ENCODE peak calls at places on chromosomes 4 and X, in five cellular contexts. P is transverse colon, N is A549, M is esophagus squamous epithelium, U is DND-41. A is an unnamed sample.

GRCh38 chrX:50108264-50108663 is 92.5 kb downstream of the AKAP4 start:
- DNase-seq in P (no peak), N (no peak), M (no peak), U (no peak), A (no peak)

GRCh38 chr4:168511780-168512467 is 15.1 kb downstream of the PALLD start:
- DNase-seq in P (no peak), N (no peak), M (no peak), U (peak; percentile 92), A (no peak)

GRCh38 chrX:132940727-132941162 is 17.7 kb downstream of the HS6ST2 start:
- DNase-seq in P (no peak), N (peak; percentile 5), M (no peak), U (no peak), A (no peak)

GRCh38 chr4:4693258-4693657 is 151.4 kb upstream of the STX18 start:
- DNase-seq in P (no peak), N (no peak), M (no peak), U (no peak), A (no peak)

GRCh38 chr4:76012388-76012801 is 5.1 kb upstream of the CXCL9 start:
- DNase-seq in P (no peak), N (no peak), M (no peak), U (no peak), A (peak; percentile 63)

GRCh38 chrX:22392176-22392814 is 119.6 kb downstream of the CBLL2 start:
- DNase-seq in P (no peak), N (no peak), M (no peak), U (no peak), A (no peak)

GRCh38 chrX:72312311-72312940 is 6.7 kb upstream of the CITED1 start:
- DNase-seq in P (no peak), N (no peak), M (no peak), U (no peak), A (no peak)

GRCh38 chrX:25012433-25012735 is 3.4 kb downstream of the ARX start:
- DNase-seq in P (no peak), N (no peak), M (no peak), U (no peak), A (no peak)

GRCh38 chr4:75919914-75920313 is 17.7 kb upstream of the PPEF2 start:
- DNase-seq in P (peak; percentile 81), N (no peak), M (no peak), U (no peak), A (no peak)

GRCh38 chrX:6985537-6985936 is 162.0 kb upstream of the STS start:
- DNase-seq in P (no peak), N (no peak), M (no peak), U (no peak), A (no peak)

GRCh38 chr4:132332932-132333722 is 816.0 kb upstream of the PCDH10 start:
- DNase-seq in P (no peak), N (peak; percentile 16), M (no peak), U (no peak), A (no peak)
- TF ChIP-seq CTCF in P (peak; percentile 12), N (peak; percentile 15), M (no peak), U (peak; percentile 38), A (peak; percentile 40)

GRCh38 chr4:186726150-186726439 is 2.4 kb upstream of the FAT1 start:
- DNase-seq in P (no peak), N (no peak), M (no peak), U (no peak), A (no peak)

GRCh38 chr4:186725422-186726149 is 1.9 kb upstream of the FAT1 start:
- DNase-seq in P (peak; percentile 87), N (peak; percentile 86), M (no peak), U (no peak), A (peak; percentile 70)

GRCh38 chr4:186727977-186728519 is 4.4 kb upstream of the FAT1 start:
- DNase-seq in P (no peak), N (peak; percentile 72), M (no peak), U (no peak), A (no peak)

GRCh38 chr4:186727149-186727976 is 3.7 kb upstream of the FAT1 start:
- DNase-seq in P (no peak), N (peak; percentile 47), M (no peak), U (no peak), A (no peak)

GRCh38 chr4:186726440-186727148 is 2.9 kb upstream of the FAT1 start:
- DNase-seq in P (peak; percentile 88), N (peak; percentile 81), M (no peak), U (no peak), A (peak; percentile 49)
- H3K4me3 ChIP-seq in P (peak overlapping the region; percentile 69), N (peak overlapping the region; percentile 67), M (peak overlapping the region; percentile 75), U (no peak overlapping the region), A (peak overlapping the region; percentile 93)

GRCh38 chr4:183155450-183156184 is 56.6 kb downstream of the WWC2 start:
- DNase-seq in P (no peak), N (no peak), M (no peak), U (no peak), A (no peak)
- H3K27ac ChIP-seq in P (no peak overlapping the region), N (no peak overlapping the region), M (no peak overlapping the region), U (no peak overlapping the region), A (no peak overlapping the region)

DNA sequence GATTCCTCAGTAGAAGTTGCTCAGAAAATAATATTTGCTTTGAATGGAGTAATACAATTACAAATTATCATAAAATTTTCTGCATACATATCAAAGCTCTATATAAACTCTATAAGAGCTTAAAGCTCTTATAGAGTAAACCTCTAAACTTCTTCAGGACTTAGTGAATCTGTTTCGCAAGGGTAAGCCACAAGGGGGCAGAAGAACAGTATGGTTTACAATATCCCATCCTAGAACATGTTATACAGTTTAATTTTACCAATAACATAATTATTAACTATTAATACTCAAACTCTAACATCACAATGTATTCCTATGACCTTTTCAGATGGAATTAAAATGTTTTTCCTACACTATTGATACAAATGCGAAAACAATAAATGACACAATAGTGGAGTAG is 33.8 kb upstream of the SPANXN1 start:
- DNase-seq in P (no peak), N (peak; percentile 19), M (no peak), U (peak; percentile 4), A (no peak)
- TF ChIP-seq CTCF in P (no peak), N (peak; percentile 8), M (no peak), U (peak; percentile 46), A (no peak)

GRCh38 chr4:153346563-153346962 is 2.1 kb downstream of the MND1 start:
- DNase-seq in P (no peak), N (no peak), M (no peak), U (peak; percentile 63), A (no peak)

GRCh38 chr4:153347117-153347516 is 2.6 kb downstream of the MND1 start:
- DNase-seq in P (no peak), N (no peak), M (no peak), U (no peak), A (no peak)

GRCh38 chr4:153345011-153345981 is 808 bp downstream of the MND1 start:
- DNase-seq in P (peak; percentile 14), N (peak; percentile 57), M (no peak), U (peak; percentile 89), A (no peak)

GRCh38 chr4:153344131-153345010 is at the start of gene MND1:
- DNase-seq in P (peak; percentile 86), N (peak; percentile 80), M (peak; percentile 7), U (peak; percentile 95), A (no peak)

GRCh38 chr4:153346031-153346430 is 1.5 kb downstream of the MND1 start:
- DNase-seq in P (no peak), N (no peak), M (no peak), U (no peak), A (no peak)
- H3K4me3 ChIP-seq in P (no peak overlapping the region), N (peak overlapping the region; percentile 96), M (no peak overlapping the region), U (peak overlapping the region; percentile 59), A (no peak overlapping the region)

DNA sequence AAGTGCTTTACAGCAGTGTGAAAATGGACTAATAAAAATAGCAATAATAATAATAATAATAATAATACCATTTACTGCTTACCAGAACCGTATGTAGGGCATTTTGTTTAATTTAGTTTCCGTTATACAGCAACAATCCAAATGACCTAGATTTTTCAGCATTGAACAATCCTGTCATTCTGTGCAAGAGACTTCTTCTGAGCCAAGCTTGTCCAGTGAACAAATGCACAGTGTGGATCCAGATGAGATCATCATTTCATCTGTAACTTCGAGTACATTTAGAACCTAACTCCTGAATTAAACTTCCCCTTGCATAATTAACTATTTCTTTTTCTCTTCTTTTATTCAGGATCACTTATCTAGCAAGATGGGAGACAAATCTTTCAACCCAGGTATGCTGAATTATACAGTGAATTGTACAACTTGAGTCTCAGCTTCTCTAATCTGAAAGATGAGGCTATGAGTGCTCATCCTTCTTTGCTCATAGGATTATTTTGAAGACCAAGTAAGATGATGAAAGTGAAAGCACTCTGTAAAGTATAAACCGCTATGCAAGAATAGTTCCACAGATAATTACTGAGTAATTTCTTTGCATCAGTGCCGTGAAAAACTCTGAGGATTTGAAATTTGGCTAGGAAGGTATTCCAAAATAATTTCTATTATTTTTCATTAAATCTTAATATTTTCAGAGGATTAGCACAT is 6.6 kb downstream of the CLNK start:
- DNase-seq in P (no peak), N (no peak), M (no peak), U (no peak), A (no peak)
- H3K27ac ChIP-seq in P (no peak overlapping the region), N (no peak overlapping the region), M (no peak overlapping the region), U (no peak overlapping the region), A (no peak overlapping the region)

DNA sequence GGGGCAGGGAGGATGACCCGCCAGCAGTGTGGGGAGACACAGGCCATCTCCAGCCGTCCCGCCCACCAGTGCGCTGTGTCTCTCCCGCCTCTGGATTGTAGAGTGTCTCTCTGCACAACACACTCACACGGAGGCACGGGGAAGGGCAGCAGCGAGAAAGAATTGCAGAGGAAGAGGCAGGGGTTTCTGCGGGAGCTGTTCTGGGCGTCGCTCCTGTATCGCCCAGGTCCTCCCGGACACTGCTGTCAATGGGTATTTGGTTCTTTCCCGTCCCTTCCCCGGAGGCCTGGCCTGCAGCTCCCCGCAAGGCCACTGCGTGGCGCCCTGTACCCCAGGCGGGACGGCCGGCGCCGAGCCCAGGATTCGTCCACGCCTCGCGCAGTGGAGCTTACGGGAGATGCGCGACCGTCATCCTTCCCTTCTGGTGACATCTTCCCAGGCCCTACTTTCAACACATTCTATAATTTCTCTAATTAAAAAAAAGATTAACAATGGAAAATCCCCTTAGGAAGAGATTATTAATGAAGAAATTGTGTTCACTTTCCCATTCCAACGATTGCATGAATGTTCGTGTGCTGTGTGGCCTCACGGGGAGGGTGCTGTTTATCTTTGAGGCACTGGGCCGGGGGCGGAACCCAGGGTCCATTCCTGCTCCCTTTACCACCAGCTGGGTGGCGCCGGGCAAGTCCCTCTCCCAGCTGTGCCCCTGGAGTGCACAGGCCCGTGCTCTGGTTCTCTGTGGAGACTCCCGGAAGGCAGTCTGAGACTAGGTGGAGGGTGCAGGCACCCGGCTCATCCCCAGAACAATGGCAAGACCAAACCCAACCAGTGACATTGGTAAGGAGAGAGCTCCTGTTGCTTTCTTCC is 95.7 kb downstream of the CPZ start:
- DNase-seq in P (peak; percentile 13), N (peak; percentile 34), M (no peak), U (no peak), A (no peak)
- TF ChIP-seq CTCF in P (peak; percentile 29), N (peak; percentile 48), M (no peak), U (peak; percentile 43), A (peak; percentile 47)

GRCh38 chr4:103410401-103410800 is 212.3 kb upstream of the CENPE start:
- DNase-seq in P (no peak), N (no peak), M (no peak), U (no peak), A (no peak)

GRCh38 chr4:103415801-103416200 is 217.7 kb upstream of the CENPE start:
- DNase-seq in P (no peak), N (no peak), M (no peak), U (peak; percentile 12), A (no peak)
- H3K4me3 ChIP-seq in P (no peak overlapping the region), N (no peak overlapping the region), M (no peak overlapping the region), U (no peak overlapping the region), A (no peak overlapping the region)